ENCODE peak calls at places on chromosomes 12 and 14, in nine cellular contexts. Q, V, R, I, U, W, X, A and N are unnamed samples.

GRCh38 chr14:32980887-32981501 is 42.3 kb downstream of the NPAS3 start:
- DNase-seq in R (no peak), X (no peak), I (no peak), A (no peak), Q (no peak), U (no peak), V (no peak), W (no peak), N (no peak)

GRCh38 chr12:52380271-52380694 is 5.2 kb downstream of the KRT84 start:
- DNase-seq in R (no peak), U (peak; percentile 57), W (peak; percentile 50), V (no peak), I (peak; percentile 27), X (peak; percentile 45), Q (peak; percentile 52), A (peak; percentile 18), N (no peak)

GRCh38 chr14:68884031-68885030 is 91.5 kb upstream of the ZFP36L1 start:
- DNase-seq in A (no peak), V (peak; percentile 70), X (no peak), W (no peak), Q (peak; percentile 95), U (no peak), R (no peak), I (peak; percentile 86), N (peak; percentile 93)

GRCh38 chr14:84490081-84490480 is 1039.9 kb upstream of the FLRT2 start:
- DNase-seq in W (no peak), I (no peak), V (no peak), U (no peak), R (no peak), Q (no peak), A (no peak), X (no peak), N (no peak)

GRCh38 chr12:109289004-109289403 is 20.1 kb downstream of the FOXN4 start:
- DNase-seq in X (no peak), A (no peak), V (no peak), Q (no peak), R (no peak), U (no peak), I (no peak), W (no peak), N (no peak)

GRCh38 chr12:80704430-80704829 is 3.0 kb upstream of the MYF6 start:
- DNase-seq in X (no peak), W (no peak), A (no peak), V (no peak), I (no peak), Q (no peak), U (no peak), R (no peak), N (no peak)

GRCh38 chr12:79933580-79934264 is 1.2 kb downstream of the PPP1R12A start:
- DNase-seq in X (peak; percentile 26), U (no peak), W (no peak), I (peak; percentile 11), A (peak; percentile 19), V (no peak), Q (peak; percentile 18), R (no peak), N (no peak)

GRCh38 chr12:3473171-3473570 is 17.8 kb upstream of the PRMT8 start:
- DNase-seq in R (no peak), U (no peak), W (no peak), Q (no peak), X (no peak), V (no peak), I (no peak), A (no peak), N (no peak)